ENCODE peak calls at places on chromosomes 6 and 20, in nine cellular contexts. D is right cardiac atrium, S is HTR-8/SVneo, V is osteocyte, Z is NCI-H2227 treated with DMSO at 0.1 percent for 48 hours, U is brain microvascular endothelial cell, X is A549, H is spleen, F is NCI-H774. Q is an unnamed sample.
A peak's percentile ranks its signal among the peaks of the same experiment; 100 is the strongest.

GRCh38 chr6:81938014-81938761 is 185.7 kb upstream of the TENT5A start:
- DNase-seq in U (peak; percentile 91), V (no peak), F (no peak), X (peak; percentile 70), H (no peak), Z (no peak), S (peak; percentile 20), D (no peak), Q (peak; percentile 95)

GRCh38 chr20:14410869-14411555 is 73.6 kb upstream of the FLRT3 start:
- DNase-seq in D (no peak), V (no peak), S (no peak), X (no peak), F (no peak), H (no peak), U (no peak), Z (no peak), Q (no peak)

GRCh38 chr20:46315311-46315710 is 7.0 kb upstream of the CDH22 start:
- DNase-seq in D (no peak), V (no peak), U (no peak), X (no peak), Z (no peak), S (no peak), F (no peak), H (no peak), Q (no peak)

GRCh38 chr6:3165631-3166534 is 8.5 kb upstream of the TUBB2A start:
- DNase-seq in U (peak; percentile 64), H (no peak), S (no peak), D (no peak), Z (peak; percentile 20), X (no peak), F (no peak), V (no peak), Q (no peak)

GRCh38 chr6:42255050-42255449 is 37.4 kb upstream of the MRPS10 start:
- DNase-seq in V (no peak), F (no peak), Z (no peak), X (no peak), S (no peak), D (no peak), H (no peak), U (no peak), Q (no peak)

GRCh38 chr20:45358282-45359068 is 4.5 kb upstream of the SYS1 start:
- DNase-seq in F (peak; percentile 6), H (no peak), V (no peak), S (peak; percentile 87), Z (no peak), U (peak; percentile 71), D (peak; percentile 70), X (no peak), Q (peak; percentile 56)

GRCh38 chr6:24445704-24446103 is 43.0 kb downstream of the MRS2 start:
- DNase-seq in D (no peak), U (no peak), X (no peak), F (no peak), Z (no peak), S (no peak), H (no peak), V (peak; percentile 42), Q (no peak)

GRCh38 chr6:11367638-11368199 is 135.3 kb upstream of the NEDD9 start:
- DNase-seq in U (no peak), X (peak; percentile 75), S (no peak), Z (no peak), F (no peak), H (no peak), V (no peak), D (no peak), Q (no peak)

GRCh38 chr20:1631309-1632227 is 11.8 kb upstream of the SIRPB1 start:
- DNase-seq in Z (no peak), U (no peak), D (no peak), H (no peak), S (no peak), F (no peak), V (no peak), X (no peak), Q (no peak)

GRCh38 chr20:10939297-10939949 is 265.6 kb upstream of the JAG1 start:
- DNase-seq in F (no peak), X (peak; percentile 22), V (no peak), Z (no peak), H (no peak), S (no peak), U (peak; percentile 43), D (no peak), Q (no peak)

Q was measured in H4.